ENCODE peak calls at places on chromosomes 4 and X, in four cellular contexts. One of them, this sample, is unnamed.

GRCh38 chr4:13919021-13919441 is 291.5 kb upstream of the BOD1L1 start:
- DNase-seq in stimulated activated CD8-positive, alpha-beta memory T cell treated with anti-CD3 and anti-CD28 coated beads, Interleukin-12 subunit alpha, Interleukin-12 subunit beta, amount 100 ng/mL, for 4 hours: no peak
- DNase-seq in tibial nerve: no peak
- DNase-seq in activated CD4-positive, alpha-beta T cell treated with anti-CD3 and anti-CD28 coated beads for 48 hours: no peak
- DNase-seq in this sample: no peak

GRCh38 chr4:72283357-72283756 is 251.6 kb downstream of the NPFFR2 start:
- DNase-seq in tibial nerve: no peak
- DNase-seq in activated CD4-positive, alpha-beta T cell treated with anti-CD3 and anti-CD28 coated beads for 48 hours: no peak
- DNase-seq in stimulated activated CD8-positive, alpha-beta memory T cell treated with anti-CD3 and anti-CD28 coated beads, Interleukin-12 subunit alpha, Interleukin-12 subunit beta, amount 100 ng/mL, for 4 hours: no peak
- DNase-seq in this sample: no peak

GRCh38 chr4:42420120-42420519 is 22.8 kb downstream of the SHISA3 start:
- DNase-seq in stimulated activated CD8-positive, alpha-beta memory T cell treated with anti-CD3 and anti-CD28 coated beads, Interleukin-12 subunit alpha, Interleukin-12 subunit beta, amount 100 ng/mL, for 4 hours: no peak
- DNase-seq in activated CD4-positive, alpha-beta T cell treated with anti-CD3 and anti-CD28 coated beads for 48 hours: no peak
- DNase-seq in tibial nerve: no peak
- DNase-seq in this sample: no peak

GRCh38 chr4:125420499-125420898 is 105.7 kb downstream of the FAT4 start:
- DNase-seq in stimulated activated CD8-positive, alpha-beta memory T cell treated with anti-CD3 and anti-CD28 coated beads, Interleukin-12 subunit alpha, Interleukin-12 subunit beta, amount 100 ng/mL, for 4 hours: no peak
- DNase-seq in tibial nerve: no peak
- DNase-seq in activated CD4-positive, alpha-beta T cell treated with anti-CD3 and anti-CD28 coated beads for 48 hours: no peak
- DNase-seq in this sample: no peak

GRCh38 chr4:152894673-152895072 is 41.5 kb upstream of the FHDC1 start:
- DNase-seq in activated CD4-positive, alpha-beta T cell treated with anti-CD3 and anti-CD28 coated beads for 48 hours: no peak
- DNase-seq in tibial nerve: no peak
- DNase-seq in stimulated activated CD8-positive, alpha-beta memory T cell treated with anti-CD3 and anti-CD28 coated beads, Interleukin-12 subunit alpha, Interleukin-12 subunit beta, amount 100 ng/mL, for 4 hours: no peak
- DNase-seq in this sample: no peak

GRCh38 chrX:16828126-16828908 is 41.8 kb downstream of the RBBP7 start:
- DNase-seq in tibial nerve: peak
- DNase-seq in activated CD4-positive, alpha-beta T cell treated with anti-CD3 and anti-CD28 coated beads for 48 hours: no peak
- DNase-seq in stimulated activated CD8-positive, alpha-beta memory T cell treated with anti-CD3 and anti-CD28 coated beads, Interleukin-12 subunit alpha, Interleukin-12 subunit beta, amount 100 ng/mL, for 4 hours: no peak
- DNase-seq in this sample: no peak

GRCh38 chr4:150149381-150149780 is 71.1 kb downstream of the DCLK2 start:
- DNase-seq in tibial nerve: no peak
- DNase-seq in stimulated activated CD8-positive, alpha-beta memory T cell treated with anti-CD3 and anti-CD28 coated beads, Interleukin-12 subunit alpha, Interleukin-12 subunit beta, amount 100 ng/mL, for 4 hours: no peak
- DNase-seq in activated CD4-positive, alpha-beta T cell treated with anti-CD3 and anti-CD28 coated beads for 48 hours: no peak
- DNase-seq in this sample: no peak

GRCh38 chr4:169066934-169067333 is 56.9 kb upstream of the CBR4 start:
- DNase-seq in tibial nerve: no peak
- DNase-seq in activated CD4-positive, alpha-beta T cell treated with anti-CD3 and anti-CD28 coated beads for 48 hours: no peak
- DNase-seq in stimulated activated CD8-positive, alpha-beta memory T cell treated with anti-CD3 and anti-CD28 coated beads, Interleukin-12 subunit alpha, Interleukin-12 subunit beta, amount 100 ng/mL, for 4 hours: no peak
- DNase-seq in this sample: no peak

GRCh38 chr4:13920901-13921300 is 293.4 kb upstream of the BOD1L1 start:
- DNase-seq in tibial nerve: peak
- DNase-seq in activated CD4-positive, alpha-beta T cell treated with anti-CD3 and anti-CD28 coated beads for 48 hours: no peak
- DNase-seq in stimulated activated CD8-positive, alpha-beta memory T cell treated with anti-CD3 and anti-CD28 coated beads, Interleukin-12 subunit alpha, Interleukin-12 subunit beta, amount 100 ng/mL, for 4 hours: no peak
- DNase-seq in this sample: no peak

GRCh38 chrX:72382199-72382590 is 76.5 kb upstream of the CITED1 start:
- DNase-seq in tibial nerve: no peak
- DNase-seq in stimulated activated CD8-positive, alpha-beta memory T cell treated with anti-CD3 and anti-CD28 coated beads, Interleukin-12 subunit alpha, Interleukin-12 subunit beta, amount 100 ng/mL, for 4 hours: no peak
- DNase-seq in activated CD4-positive, alpha-beta T cell treated with anti-CD3 and anti-CD28 coated beads for 48 hours: no peak
- DNase-seq in this sample: no peak

This sample was measured in omental fat pad.